ENCODE peak calls at places on chromosome 22, in nine cellular contexts. X is AG04449, F is right atrium auricular region, K is thoracic aorta, T is cardiac fibroblast, G is foreskin fibroblast, V is lung, R is AG10803, U is fibroblast of pulmonary artery. Y is an unnamed sample.

GRCh38 chr22:17734197-17734596 is 40.1 kb downstream of the BID start:
- DNase-seq in U (peak), G (peak), K (no peak), R (peak), T (peak), V (no peak), X (peak), F (no peak), Y (no peak)

GRCh38 chr22:41862530-41863266 is 29.8 kb downstream of the SREBF2 start:
- DNase-seq in T (no peak), V (peak), F (no peak), R (peak), U (no peak), X (no peak), K (no peak), G (peak), Y (no peak)

GRCh38 chr22:41417622-41418390 is 28.8 kb downstream of the TOB2 start:
- DNase-seq in G (peak), R (peak), V (peak), F (peak), T (peak), U (peak), X (no peak), K (peak), Y (no peak)

GRCh38 chr22:21873619-21874018 is 6.2 kb upstream of the MAPK1 start:
- DNase-seq in X (no peak), T (no peak), V (no peak), U (no peak), K (no peak), R (no peak), G (no peak), F (no peak), Y (no peak)

GRCh38 chr22:26453812-26454500 is 24.9 kb downstream of the ASPHD2 start:
- DNase-seq in X (no peak), G (no peak), V (no peak), K (no peak), R (no peak), U (no peak), F (no peak), T (no peak), Y (no peak)

GRCh38 chr22:44889233-44889878 is 120.4 kb downstream of the PHF21B start:
- DNase-seq in V (no peak), T (no peak), X (no peak), K (no peak), R (no peak), F (no peak), U (no peak), G (no peak), Y (no peak)

GRCh38 chr22:24567668-24568067 is 11.9 kb downstream of the SNRPD3 start:
- DNase-seq in V (no peak), G (no peak), X (no peak), U (no peak), F (no peak), K (no peak), R (no peak), T (no peak), Y (no peak)

GRCh38 chr22:28450109-28450508 is 229.5 kb downstream of the TTC28 start:
- DNase-seq in G (peak), F (no peak), R (peak), V (no peak), T (no peak), K (no peak), X (no peak), U (no peak), Y (no peak)

GRCh38 chr22:17712441-17712840 is 61.8 kb downstream of the BID start:
- DNase-seq in K (no peak), X (no peak), U (peak), V (no peak), T (peak), R (peak), F (no peak), G (peak), Y (no peak)

GRCh38 chr22:41217553-41218157 is 12.5 kb downstream of the L3MBTL2 start:
- DNase-seq in X (peak), G (peak), U (peak), K (no peak), V (peak), R (peak), F (peak), T (peak), Y (peak)

GRCh38 chr22:37982938-37983859 is 1.2 kb downstream of the SOX10 start:
- DNase-seq in G (no peak), T (no peak), F (no peak), U (no peak), X (no peak), R (no peak), K (no peak), V (no peak), Y (no peak)

GRCh38 chr22:44046485-44047141 is 22.5 kb downstream of the PARVB start:
- DNase-seq in F (no peak), U (no peak), T (no peak), V (no peak), K (no peak), G (no peak), X (no peak), R (no peak), Y (no peak)

GRCh38 chr22:20238567-20239062 is 29.5 kb downstream of the RTN4R start:
- DNase-seq in V (peak), U (no peak), K (no peak), X (no peak), R (no peak), F (no peak), G (peak), T (no peak), Y (no peak)

GRCh38 chr22:50567721-50568252 is 5.1 kb upstream of the SYCE3 start:
- DNase-seq in F (no peak), V (no peak), T (no peak), U (no peak), G (no peak), K (no peak), R (no peak), X (no peak), Y (no peak)

GRCh38 chr22:25557218-25557617 is 7.3 kb upstream of the GRK3 start:
- DNase-seq in X (no peak), K (no peak), V (no peak), G (no peak), F (no peak), U (no peak), T (no peak), R (no peak), Y (no peak)

GRCh38 chr22:48306785-48307570 is 1520.7 kb downstream of the BRD1 start:
- DNase-seq in V (no peak), K (no peak), X (no peak), R (no peak), G (no peak), T (no peak), U (no peak), F (peak), Y (no peak)

GRCh38 chr22:30310881-30311771 is 15.6 kb downstream of the TBC1D10A start:
- DNase-seq in R (peak), X (no peak), U (peak), F (peak), K (peak), T (no peak), G (peak), V (peak), Y (peak)

GRCh38 chr22:27196483-27196882 is 539.1 kb downstream of the MIAT start:
- DNase-seq in V (no peak), U (no peak), F (no peak), K (no peak), R (no peak), X (no peak), G (no peak), T (no peak), Y (no peak)

GRCh38 chr22:19717691-19718254 is 3.5 kb downstream of the SEPTIN5 start:
- DNase-seq in V (peak), U (peak), X (no peak), F (no peak), K (no peak), R (peak), G (peak), T (peak), Y (no peak)

GRCh38 chr22:34829485-34829884 is 236.5 kb upstream of the ISX start:
- DNase-seq in X (no peak), U (no peak), T (no peak), F (no peak), V (no peak), K (no peak), G (no peak), R (no peak), Y (no peak)

GRCh38 chr22:42080287-42080686 is 787 bp downstream of the SMDT1 start:
- DNase-seq in U (peak), K (no peak), F (no peak), T (peak), G (peak), X (no peak), R (peak), V (no peak), Y (no peak)

GRCh38 chr22:19844423-19845368 is 10.0 kb downstream of the GNB1L start:
- DNase-seq in X (peak), R (peak), K (no peak), U (peak), T (peak), G (peak), V (peak), F (peak), Y (peak)

GRCh38 chr22:28440517-28441366 is 238.9 kb downstream of the TTC28 start:
- DNase-seq in G (peak), K (no peak), U (peak), V (no peak), T (peak), X (no peak), F (no peak), R (peak), Y (no peak)

GRCh38 chr22:48691431-48691851 is 1136.2 kb downstream of the BRD1 start:
- DNase-seq in R (no peak), X (no peak), T (no peak), U (no peak), G (no peak), V (no peak), K (no peak), F (no peak), Y (no peak)

GRCh38 chr22:20003304-20003703 is 13.3 kb downstream of the ARVCF start:
- DNase-seq in U (no peak), K (no peak), G (no peak), R (no peak), T (no peak), F (no peak), X (no peak), V (no peak), Y (no peak)

GRCh38 chr22:46250035-46250782 is at the start of gene CDPF1:
- DNase-seq in K (peak), R (peak), F (peak), V (peak), T (peak), G (peak), U (peak), X (peak), Y (peak)
- TF ChIP-seq CTCF in K (no peak), R (no peak), F (no peak), V (no peak), T (no peak), G (no peak), U (no peak), X (peak), Y (no peak)

DNA sequence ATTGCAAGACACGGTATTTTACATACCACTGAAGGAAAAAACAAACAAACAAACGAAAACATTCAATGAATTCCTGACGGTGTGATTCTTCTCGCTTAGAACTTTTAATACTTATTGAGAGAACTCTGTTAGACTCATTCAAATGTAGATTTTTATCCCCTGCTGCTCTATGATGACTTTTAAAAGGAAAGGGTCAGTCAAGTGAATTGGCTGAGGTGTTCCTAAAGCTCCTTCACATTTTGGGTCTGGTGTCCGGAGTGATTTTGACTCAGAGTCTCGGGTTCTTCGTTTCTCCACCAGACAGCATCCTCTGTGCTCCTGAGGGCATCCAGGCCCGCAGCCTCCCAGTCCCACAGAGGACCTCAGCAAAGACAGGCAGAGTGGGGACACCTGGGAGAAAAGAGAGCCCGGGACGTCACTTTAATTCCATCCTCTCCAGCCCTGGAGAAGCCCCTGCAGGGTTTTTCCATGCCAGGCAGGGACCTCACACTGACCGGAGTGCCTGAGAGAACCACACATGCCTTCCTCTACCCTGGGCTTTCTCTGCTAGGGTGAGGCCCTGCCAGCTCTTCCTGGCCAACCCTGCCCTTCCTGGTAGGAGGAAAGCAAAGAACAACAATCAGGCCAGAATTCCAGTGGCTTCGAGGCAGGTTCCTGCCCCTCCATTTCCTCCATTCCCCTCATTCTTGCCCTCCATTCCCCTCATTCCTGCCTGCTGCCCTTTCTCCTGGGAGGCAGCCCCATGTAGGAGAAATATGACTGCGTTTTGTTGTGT is 1.4 kb upstream of the CSF2RB start:
- DNase-seq in R (peak), V (no peak), K (no peak), G (no peak), T (no peak), F (no peak), U (peak), X (peak), Y (no peak)
- TF ChIP-seq CTCF in R (no peak), V (no peak), K (no peak), G (no peak), T (no peak), F (no peak), U (no peak), X (no peak), Y (no peak)

GRCh38 chr22:31822523-31822922 is 68.7 kb downstream of the DEPDC5 start:
- DNase-seq in X (no peak), U (no peak), K (no peak), V (no peak), T (no peak), R (no peak), G (no peak), F (no peak), Y (no peak)
- TF ChIP-seq CTCF in X (no peak), U (no peak), K (no peak), V (no peak), T (no peak), R (no peak), G (no peak), F (no peak), Y (no peak)

GRCh38 chr22:39748877-39749276 is 144.7 kb downstream of the ENTHD1 start:
- DNase-seq in F (no peak), T (peak), V (no peak), G (peak), X (no peak), K (no peak), R (peak), U (peak), Y (peak)

GRCh38 chr22:39743955-39744752 is 149.4 kb downstream of the ENTHD1 start:
- DNase-seq in U (no peak), R (no peak), V (no peak), X (no peak), G (no peak), K (no peak), F (no peak), T (no peak), Y (no peak)

GRCh38 chr22:39750759-39751158 is 142.8 kb downstream of the ENTHD1 start:
- DNase-seq in F (no peak), T (no peak), U (no peak), K (no peak), G (no peak), X (no peak), R (no peak), V (no peak), Y (no peak)

GRCh38 chr22:39745789-39746188 is 147.8 kb downstream of the ENTHD1 start:
- DNase-seq in F (no peak), T (no peak), X (no peak), G (no peak), K (no peak), R (no peak), U (no peak), V (no peak), Y (no peak)

DNA sequence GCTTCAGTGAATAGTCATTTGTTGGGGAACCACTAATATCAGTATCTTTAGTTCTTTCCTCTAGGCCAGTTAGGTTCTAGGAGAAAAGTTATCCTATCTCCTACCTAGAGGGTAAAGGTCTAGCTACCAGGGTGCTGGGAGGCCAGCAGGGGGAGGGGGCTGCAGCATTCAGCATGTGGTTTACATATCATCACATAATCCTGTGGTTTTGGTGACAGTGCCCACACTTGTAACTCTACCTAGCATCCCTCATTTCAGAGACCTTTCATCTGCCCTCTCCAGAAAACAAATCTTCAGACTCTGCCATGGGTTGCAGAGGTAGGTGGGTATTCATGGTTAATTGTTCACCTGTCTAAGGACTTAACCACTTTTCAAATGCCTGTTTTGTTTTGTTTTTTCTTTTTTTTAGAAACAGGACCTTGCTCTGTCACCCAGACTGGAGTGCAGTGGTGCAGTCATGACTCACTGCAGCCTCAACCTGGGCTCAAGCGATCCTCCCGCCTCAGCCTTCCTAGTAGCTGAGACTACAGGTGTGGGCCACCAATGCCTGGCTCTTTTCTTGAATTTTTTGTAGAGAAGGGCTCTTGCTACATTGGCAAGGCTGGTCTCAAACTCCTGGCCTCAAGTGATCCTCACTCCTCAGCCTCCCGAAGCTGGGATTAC is 146.8 kb downstream of the ENTHD1 start:
- DNase-seq in R (no peak), T (no peak), G (no peak), U (no peak), K (no peak), X (no peak), V (no peak), F (no peak), Y (no peak)
- TF ChIP-seq CTCF in R (no peak), T (no peak), G (no peak), U (no peak), K (no peak), X (no peak), V (no peak), F (no peak), Y (no peak)